ENCODE peak calls at places on chromosomes 11 and 22, in six cellular contexts. H, J, Y, R, P and Z are unnamed samples.

GRCh38 chr11:19225123-19225522 is 15.6 kb downstream of the E2F8 start:
- DNase-seq in J (no peak), Y (no peak), H (no peak), R (peak), P (no peak), Z (no peak)

GRCh38 chr11:92413757-92414513 is 189.3 kb downstream of the FAT3 start:
- DNase-seq in P (no peak), Y (no peak), R (no peak), H (no peak), J (no peak), Z (no peak)

GRCh38 chr11:72179049-72179803 is 12.7 kb upstream of the FOLR1 start:
- DNase-seq in P (no peak), R (no peak), H (no peak), J (peak), Y (no peak), Z (no peak)

GRCh38 chr11:117232911-117233409 is 489 bp downstream of the RNF214 start:
- DNase-seq in P (no peak), H (no peak), J (no peak), R (peak), Y (no peak), Z (no peak)

GRCh38 chr11:18791175-18792065 is at the start of gene PTPN5:
- DNase-seq in H (peak), Y (no peak), R (no peak), P (no peak), J (no peak), Z (no peak)

GRCh38 chr11:109490953-109491733 is 69.2 kb downstream of the C11orf87 start:
- DNase-seq in P (no peak), J (peak), H (no peak), R (no peak), Y (no peak), Z (no peak)

GRCh38 chr11:33574366-33574765 is 126.3 kb downstream of the C11orf91 start:
- DNase-seq in H (no peak), Y (no peak), J (no peak), P (no peak), R (no peak), Z (no peak)

GRCh38 chr11:17954395-17955252 is 58.2 kb downstream of the SERGEF start:
- DNase-seq in R (no peak), P (no peak), Y (no peak), J (no peak), H (no peak), Z (no peak)

GRCh38 chr11:64072403-64072802 is 36.7 kb downstream of the FLRT1 start:
- DNase-seq in P (no peak), Y (no peak), J (no peak), R (no peak), H (no peak), Z (no peak)

GRCh38 chr11:73454987-73455386 is 78.8 kb downstream of the RELT start:
- DNase-seq in Y (no peak), J (no peak), R (no peak), P (no peak), H (no peak), Z (no peak)

GRCh38 chr11:28673687-28674431 is 565.7 kb downstream of the METTL15 start:
- DNase-seq in J (peak), Y (no peak), R (no peak), H (no peak), P (no peak), Z (no peak)

GRCh38 chr11:71472357-71472885 is 19.4 kb downstream of the NADSYN1 start:
- DNase-seq in P (no peak), R (peak), H (no peak), Y (no peak), J (no peak), Z (no peak)

GRCh38 chr11:122246885-122247284 is 130.9 kb upstream of the BLID start:
- DNase-seq in J (no peak), P (no peak), Y (no peak), R (no peak), H (no peak), Z (no peak)

GRCh38 chr11:131217313-131218297 is 152.8 kb upstream of the NTM start:
- DNase-seq in Y (no peak), H (peak), R (no peak), P (no peak), J (peak), Z (no peak)

GRCh38 chr11:131897247-131897646 is 526.8 kb downstream of the NTM start:
- DNase-seq in R (no peak), J (no peak), Y (no peak), H (no peak), P (no peak), Z (no peak)

GRCh38 chr11:34266090-34266912 is 91.5 kb downstream of the ABTB2 start:
- DNase-seq in J (peak), P (no peak), Y (no peak), R (no peak), H (no peak), Z (no peak)

GRCh38 chr11:77609234-77609633 is 19.5 kb downstream of the AQP11 start:
- DNase-seq in R (no peak), Y (no peak), H (no peak), J (no peak), P (no peak), Z (no peak)

GRCh38 chr11:2789791-2790580 is 90.2 kb upstream of the KCNQ1OT1 start:
- DNase-seq in P (no peak), H (no peak), J (no peak), Y (peak), R (peak), Z (peak)

GRCh38 chr11:119155733-119156492 is 7.1 kb downstream of the ABCG4 start:
- DNase-seq in J (peak), P (peak), H (no peak), R (no peak), Y (peak), Z (no peak)

GRCh38 chr11:11391169-11391568 is 38.1 kb upstream of the CSNK2A3 start:
- DNase-seq in Y (no peak), R (no peak), P (no peak), H (no peak), J (no peak), Z (no peak)

GRCh38 chr11:3826721-3827120 is 14.0 kb downstream of the RHOG start:
- DNase-seq in H (no peak), Y (no peak), J (no peak), R (no peak), P (no peak), Z (no peak)

GRCh38 chr22:19566599-19567382 is 42.6 kb upstream of the CLDN5 start:
- DNase-seq in R (peak), H (no peak), P (no peak), Y (no peak), J (no peak), Z (no peak)